ENCODE peak calls at places on chromosome 10, in four cellular contexts. F is iris pigment epithelial cell; E is stimulated activated CD4-positive, alpha-beta T cell treated with anti-CD3 and anti-CD28 coated beads, Interleukin-1b, Interleukin-23, amount 100 ng/mL, for 4 hours; N is hippocampal formation. X is an unnamed sample.

GRCh38 chr10:69801094-69801433 is 642 bp upstream of the COL13A1 start:
- DNase-seq in F (peak), E (peak), N (no peak), X (peak)

GRCh38 chr10:87635498-87636312 is 24.0 kb upstream of the PAPSS2 start:
- DNase-seq in E (no peak), F (peak), N (no peak), X (peak)

GRCh38 chr10:80191589-80192270 is 13.6 kb downstream of the ANXA11 start:
- DNase-seq in N (no peak), E (no peak), F (no peak), X (no peak)

GRCh38 chr10:19816420-19817250 is at the start of gene PLXDC2:
- DNase-seq in F (peak), N (peak), E (no peak), X (peak)

GRCh38 chr10:98470850-98471249 is 24.1 kb upstream of the HPS1 start:
- DNase-seq in E (no peak), F (no peak), N (no peak), X (no peak)

GRCh38 chr10:123254287-123254858 is 100.2 kb downstream of the BUB3 start:
- DNase-seq in N (no peak), F (no peak), E (no peak), X (no peak)

GRCh38 chr10:79020605-79021004 is 48.2 kb upstream of the ZMIZ1 start:
- DNase-seq in N (no peak), E (no peak), F (no peak), X (no peak)

GRCh38 chr10:74929197-74929596 is 102.8 kb downstream of the KAT6B start:
- DNase-seq in E (no peak), N (no peak), F (peak), X (peak)

GRCh38 chr10:14507156-14507555 is 176.4 kb upstream of the FRMD4A start:
- DNase-seq in F (no peak), E (no peak), N (no peak), X (no peak)

GRCh38 chr10:121900443-121901174 is 27.2 kb downstream of the ATE1 start:
- DNase-seq in F (peak), N (no peak), E (no peak), X (peak)

GRCh38 chr10:31083765-31084184 is 52.1 kb upstream of the ZNF438 start:
- DNase-seq in F (peak), E (peak), N (peak), X (peak)

GRCh38 chr10:28411648-28412047 is 108.8 kb upstream of the MPP7 start:
- DNase-seq in N (no peak), F (no peak), E (no peak), X (no peak)

GRCh38 chr10:48366261-48366660 is 59.8 kb downstream of the MAPK8 start:
- DNase-seq in F (peak), N (no peak), E (no peak), X (no peak)

GRCh38 chr10:81871558-81871957 is 3.4 kb upstream of the NRG3 start:
- DNase-seq in E (no peak), N (no peak), F (no peak), X (no peak)

GRCh38 chr10:70140297-70140696 is 6.2 kb downstream of the TYSND1 start:
- DNase-seq in E (no peak), F (no peak), N (no peak), X (no peak)

GRCh38 chr10:103227416-103227815 is 18.3 kb upstream of the RPEL1 start:
- DNase-seq in N (no peak), F (peak), E (no peak), X (no peak)

GRCh38 chr10:86046845-86047460 is 319.6 kb downstream of the GRID1 start:
- DNase-seq in F (no peak), N (no peak), E (peak), X (no peak)

GRCh38 chr10:132504501-132505272 is 32.9 kb upstream of the INPP5A start:
- DNase-seq in F (no peak), N (no peak), E (no peak), X (no peak)

GRCh38 chr10:100829103-100829870 is 83.5 kb upstream of the SLF2 start:
- DNase-seq in N (no peak), E (no peak), F (no peak), X (peak)

GRCh38 chr10:71767420-71768035 is 5.8 kb downstream of the VSIR start:
- DNase-seq in N (no peak), E (no peak), F (peak), X (peak)

GRCh38 chr10:71258046-71258445 is 45.7 kb downstream of the UNC5B start:
- DNase-seq in E (no peak), N (no peak), F (no peak), X (no peak)

GRCh38 chr10:119545310-119545709 is 2.8 kb upstream of the RGS10 start:
- DNase-seq in E (no peak), F (no peak), N (no peak), X (no peak)

GRCh38 chr10:538895-539294 is 150.6 kb downstream of the DIP2C start:
- DNase-seq in E (no peak), F (peak), N (no peak), X (no peak)

GRCh38 chr10:88150338-88150737 is 286.9 kb downstream of the PTEN start:
- DNase-seq in E (no peak), F (peak), N (no peak), X (peak)

GRCh38 chr10:129766611-129767550 is 197.2 kb downstream of the EBF3 start:
- DNase-seq in N (no peak), E (no peak), F (no peak), X (no peak)

GRCh38 chr10:131788386-131788785 is 112.4 kb upstream of the PPP2R2D start:
- DNase-seq in F (no peak), E (no peak), N (no peak), X (no peak)

GRCh38 chr10:94069884-94070283 is 76.2 kb downstream of the PLCE1 start:
- DNase-seq in N (no peak), E (no peak), F (no peak), X (peak)

X was measured in adipocyte.